ENCODE peak calls at places on chromosomes 4 and X, in four cellular contexts. One of them, this sample, is unnamed.

GRCh38 chr4:85720736-85721135 is 245.8 kb downstream of the ARHGAP24 start:
- DNase-seq in K562: no peak
- DNase-seq in GM12878: no peak
- DNase-seq in HepG2: peak
- DNase-seq in this sample: no peak

GRCh38 chr4:187090401-187090800 is 366.7 kb upstream of the FAT1 start:
- DNase-seq in K562: no peak
- DNase-seq in GM12878: no peak
- DNase-seq in HepG2: no peak
- DNase-seq in this sample: no peak

GRCh38 chrX:70171636-70172035 is 5.6 kb upstream of the DGAT2L6 start:
- DNase-seq in K562: no peak
- DNase-seq in GM12878: no peak
- DNase-seq in HepG2: no peak
- DNase-seq in this sample: no peak

GRCh38 chr4:19748911-19749473 is 502.7 kb upstream of the SLIT2 start:
- DNase-seq in K562: no peak
- DNase-seq in GM12878: no peak
- DNase-seq in HepG2: no peak
- DNase-seq in this sample: peak

GRCh38 chr4:119050501-119051090 is 85.0 kb upstream of the MYOZ2 start:
- DNase-seq in K562: no peak
- DNase-seq in GM12878: no peak
- DNase-seq in HepG2: no peak
- DNase-seq in this sample: no peak

GRCh38 chr4:25060586-25061340 is 30.0 kb upstream of the LGI2 start:
- DNase-seq in K562: peak
- DNase-seq in GM12878: no peak
- DNase-seq in HepG2: no peak
- DNase-seq in this sample: no peak

GRCh38 chr4:105369988-105370387 is 103.9 kb downstream of the PPA2 start:
- DNase-seq in K562: no peak
- DNase-seq in GM12878: no peak
- DNase-seq in HepG2: no peak
- DNase-seq in this sample: no peak

GRCh38 chr4:54930226-54930625 is 195.2 kb downstream of the KDR start:
- DNase-seq in K562: no peak
- DNase-seq in GM12878: no peak
- DNase-seq in HepG2: no peak
- DNase-seq in this sample: no peak

GRCh38 chr4:71553605-71554004 is 214.8 kb downstream of the SLC4A4 start:
- DNase-seq in K562: peak
- DNase-seq in GM12878: no peak
- DNase-seq in HepG2: no peak
- DNase-seq in this sample: peak

GRCh38 chr4:182752158-182752910 is 164.9 kb downstream of the DCTD start:
- DNase-seq in K562: no peak
- DNase-seq in GM12878: no peak
- DNase-seq in HepG2: no peak
- DNase-seq in this sample: no peak

GRCh38 chr4:182808673-182809416 is 108.3 kb downstream of the DCTD start:
- DNase-seq in K562: no peak
- DNase-seq in GM12878: peak
- DNase-seq in HepG2: no peak
- DNase-seq in this sample: no peak

GRCh38 chrX:57156397-57157049 is 19.3 kb upstream of the SPIN2A start:
- DNase-seq in K562: no peak
- DNase-seq in GM12878: no peak
- DNase-seq in HepG2: peak
- DNase-seq in this sample: peak

GRCh38 chr4:126051709-126052424 is 737.1 kb downstream of the FAT4 start:
- DNase-seq in K562: no peak
- DNase-seq in GM12878: no peak
- DNase-seq in HepG2: no peak
- DNase-seq in this sample: peak

GRCh38 chr4:61468091-61468720 is 268.1 kb downstream of the ADGRL3 start:
- DNase-seq in K562: no peak
- DNase-seq in GM12878: no peak
- DNase-seq in HepG2: no peak
- DNase-seq in this sample: no peak

GRCh38 chr4:20311863-20312262 is 60.2 kb downstream of the SLIT2 start:
- DNase-seq in K562: no peak
- DNase-seq in GM12878: no peak
- DNase-seq in HepG2: no peak
- DNase-seq in this sample: no peak

GRCh38 chr4:134540588-134540987 is 339.0 kb upstream of the PABPC4L start:
- DNase-seq in K562: no peak
- DNase-seq in GM12878: no peak
- DNase-seq in HepG2: no peak
- DNase-seq in this sample: no peak

GRCh38 chr4:123350191-123350544 is 46.4 kb upstream of the SPRY1 start:
- DNase-seq in K562: peak
- DNase-seq in GM12878: no peak
- DNase-seq in HepG2: peak
- DNase-seq in this sample: no peak

GRCh38 chr4:52959545-52959944 is 97.4 kb downstream of the RASL11B start:
- DNase-seq in K562: no peak
- DNase-seq in GM12878: no peak
- DNase-seq in HepG2: no peak
- DNase-seq in this sample: no peak

DNA sequence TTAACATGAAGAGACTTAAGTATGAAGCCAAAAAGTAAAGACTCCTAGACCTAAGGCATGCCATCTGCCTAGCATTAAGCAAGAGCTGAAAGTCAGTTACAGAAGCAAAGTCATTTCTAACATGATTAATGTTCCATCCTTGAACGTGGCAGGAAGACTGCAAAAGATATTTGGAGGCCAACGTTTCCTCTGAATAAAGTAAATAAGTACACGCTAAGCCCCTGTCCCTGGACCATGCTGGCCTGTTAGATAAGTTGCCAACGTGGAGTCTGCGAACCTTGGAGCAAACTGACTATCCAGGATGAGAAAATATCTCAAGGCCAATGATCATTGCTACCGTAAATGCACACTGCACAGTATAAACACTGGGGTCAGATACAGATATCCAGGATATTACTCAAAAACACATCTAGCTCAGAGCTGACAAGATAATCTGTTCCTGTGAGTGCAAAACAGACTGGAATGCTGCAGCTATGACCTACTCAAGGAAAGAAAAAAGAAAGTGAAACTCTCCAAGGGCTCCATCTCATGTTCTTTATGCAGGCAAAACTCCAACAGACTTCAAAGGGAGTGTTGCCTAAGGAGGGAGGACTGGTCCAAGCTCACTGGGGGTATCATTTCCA is 255.8 kb downstream of the COL25A1 start:
- DNase-seq in K562: no peak
- DNase-seq in GM12878: no peak
- DNase-seq in HepG2: peak
- DNase-seq in this sample: no peak
- TF ChIP-seq FOXM1 in K562: no peak
- TF ChIP-seq FOXM1 in GM12878: no peak
- TF ChIP-seq FOXM1 in HepG2: no peak
- TF ChIP-seq FOXM1 in this sample: no peak

GRCh38 chr4:146343776-146344175 is 129.4 kb downstream of the REELD1 start:
- DNase-seq in K562: no peak
- DNase-seq in GM12878: no peak
- DNase-seq in HepG2: no peak
- DNase-seq in this sample: no peak

GRCh38 chr4:146343199-146343598 is 128.9 kb downstream of the REELD1 start:
- DNase-seq in K562: no peak
- DNase-seq in GM12878: peak
- DNase-seq in HepG2: no peak
- DNase-seq in this sample: no peak

GRCh38 chr4:146342600-146343192 is 128.4 kb downstream of the REELD1 start:
- DNase-seq in K562: peak
- DNase-seq in GM12878: no peak
- DNase-seq in HepG2: no peak
- DNase-seq in this sample: no peak

GRCh38 chr4:146338512-146338911 is 124.2 kb downstream of the REELD1 start:
- DNase-seq in K562: no peak
- DNase-seq in GM12878: no peak
- DNase-seq in HepG2: no peak
- DNase-seq in this sample: no peak

DNA sequence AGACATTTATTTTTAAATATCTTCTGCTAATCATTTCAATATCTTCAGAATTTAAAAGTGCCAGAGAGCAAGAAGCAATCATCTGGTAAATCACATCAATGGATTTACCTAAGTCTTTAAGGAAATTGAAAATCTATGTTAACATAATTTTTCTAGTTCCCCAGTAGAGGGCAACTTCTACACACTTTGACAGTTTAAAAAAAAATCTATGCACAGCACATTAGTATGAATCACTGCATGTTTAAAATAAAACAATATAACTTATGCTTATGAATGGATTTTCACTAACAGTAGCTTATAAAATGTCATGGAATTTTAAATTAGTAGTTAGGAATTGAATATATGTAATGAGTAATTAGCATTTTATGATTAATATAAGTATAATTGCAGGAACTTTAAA is 126.5 kb downstream of the REELD1 start:
- DNase-seq in K562: no peak
- DNase-seq in GM12878: no peak
- DNase-seq in HepG2: no peak
- DNase-seq in this sample: no peak
- TF ChIP-seq FOXK2 in K562: no peak
- TF ChIP-seq FOXK2 in GM12878: no peak
- TF ChIP-seq FOXK2 in HepG2: no peak
- TF ChIP-seq FOXK2 in this sample: no peak

GRCh38 chr4:1097553-1097952 is 15.8 kb downstream of the RNF212 start:
- DNase-seq in K562: no peak
- DNase-seq in GM12878: no peak
- DNase-seq in HepG2: no peak
- DNase-seq in this sample: no peak
- TF ChIP-seq SP1 in K562: no peak
- TF ChIP-seq SP1 in GM12878: no peak
- TF ChIP-seq SP1 in HepG2: no peak
- TF ChIP-seq SP1 in this sample: no peak

DNA sequence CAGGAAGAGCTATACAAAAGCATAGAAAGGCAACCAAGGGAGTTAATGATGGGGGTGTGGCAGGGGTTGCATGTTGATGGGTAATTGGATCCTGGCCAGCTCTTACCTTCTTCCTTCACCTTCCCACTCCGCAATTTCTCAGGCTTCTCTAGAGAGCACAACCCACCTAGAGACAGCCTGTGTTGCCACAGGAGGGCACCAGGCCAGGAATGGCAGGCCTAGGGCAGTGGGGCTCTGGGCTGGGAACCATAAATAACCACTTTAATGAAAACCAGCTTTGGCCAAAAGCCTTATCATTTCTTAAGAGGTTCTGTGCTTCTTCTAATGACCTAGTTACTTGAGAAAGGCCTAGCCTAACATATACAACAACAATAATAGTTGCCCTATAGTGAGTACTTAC is 66.6 kb downstream of the RTL9 start:
- DNase-seq in K562: no peak
- DNase-seq in GM12878: no peak
- DNase-seq in HepG2: no peak
- DNase-seq in this sample: no peak
- TF ChIP-seq FOXM1 in K562: no peak
- TF ChIP-seq FOXM1 in GM12878: no peak
- TF ChIP-seq FOXM1 in HepG2: no peak
- TF ChIP-seq FOXM1 in this sample: no peak

DNA sequence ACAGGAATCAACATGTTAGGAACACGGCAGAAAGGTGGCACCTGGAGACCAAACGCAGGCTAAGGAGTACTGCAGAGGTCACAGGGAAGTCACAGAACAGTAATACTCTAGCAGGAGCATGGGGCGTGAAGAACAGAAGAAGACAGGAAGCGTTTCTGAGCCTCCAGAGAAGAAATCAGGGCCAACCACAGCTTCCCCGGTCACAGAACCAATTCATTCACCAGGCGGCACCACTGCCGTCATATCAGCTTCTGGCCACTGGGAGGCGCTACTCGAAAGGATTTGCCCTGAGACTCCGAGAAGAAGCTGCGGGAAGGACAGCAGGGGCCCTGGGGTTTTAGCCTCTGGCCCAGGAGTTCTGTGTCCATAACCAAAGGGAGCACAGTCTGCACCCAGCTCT is 78.0 kb upstream of the DRD5 start:
- DNase-seq in K562: peak
- DNase-seq in GM12878: peak
- DNase-seq in HepG2: peak
- DNase-seq in this sample: peak
- TF ChIP-seq FOXK2 in K562: no peak
- TF ChIP-seq FOXK2 in GM12878: no peak
- TF ChIP-seq FOXK2 in HepG2: no peak
- TF ChIP-seq FOXK2 in this sample: no peak

GRCh38 chr4:147515220-147515936 is 34.5 kb downstream of the EDNRA start:
- DNase-seq in K562: no peak
- DNase-seq in GM12878: no peak
- DNase-seq in HepG2: no peak
- DNase-seq in this sample: no peak

GRCh38 chr4:147513952-147514351 is 33.1 kb downstream of the EDNRA start:
- DNase-seq in K562: no peak
- DNase-seq in GM12878: no peak
- DNase-seq in HepG2: no peak
- DNase-seq in this sample: no peak

GRCh38 chr4:147513051-147513450 is 32.2 kb downstream of the EDNRA start:
- DNase-seq in K562: no peak
- DNase-seq in GM12878: no peak
- DNase-seq in HepG2: no peak
- DNase-seq in this sample: no peak

GRCh38 chr4:147511005-147511660 is 30.2 kb downstream of the EDNRA start:
- DNase-seq in K562: no peak
- DNase-seq in GM12878: no peak
- DNase-seq in HepG2: no peak
- DNase-seq in this sample: no peak

DNA sequence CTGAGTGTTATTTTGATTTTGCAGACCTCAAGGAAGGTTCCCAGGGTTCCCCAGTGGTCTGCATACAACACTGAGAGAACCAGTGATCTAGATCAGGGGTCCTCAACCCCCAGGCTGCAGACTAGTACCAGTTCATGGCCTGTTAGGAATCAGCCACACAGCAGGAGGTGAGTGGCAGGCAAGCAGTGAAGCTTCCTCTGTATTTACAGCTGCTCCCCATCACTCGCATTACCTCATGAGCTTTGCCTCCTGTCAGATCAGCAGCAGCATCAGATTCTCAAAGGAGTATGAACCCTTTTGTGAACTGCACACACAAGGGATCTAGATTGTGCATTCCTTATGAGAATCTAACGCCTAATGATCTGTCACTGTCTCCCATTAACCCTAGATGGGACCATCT is 28.5 kb downstream of the EDNRA start:
- DNase-seq in K562: no peak
- DNase-seq in GM12878: no peak
- DNase-seq in HepG2: no peak
- DNase-seq in this sample: no peak
- TF ChIP-seq SP1 in K562: no peak
- TF ChIP-seq SP1 in GM12878: no peak
- TF ChIP-seq SP1 in HepG2: no peak
- TF ChIP-seq SP1 in this sample: no peak

GRCh38 chr4:155705664-155706063 is 39.0 kb downstream of the GUCY1A1 start:
- DNase-seq in K562: no peak
- DNase-seq in GM12878: no peak
- DNase-seq in HepG2: peak
- DNase-seq in this sample: peak
- TF ChIP-seq FOXM1 in K562: no peak
- TF ChIP-seq FOXM1 in GM12878: no peak
- TF ChIP-seq FOXM1 in HepG2: no peak
- TF ChIP-seq FOXM1 in this sample: no peak

GRCh38 chr4:66899422-66900065 is 645.8 kb downstream of the CENPC start:
- DNase-seq in K562: no peak
- DNase-seq in GM12878: no peak
- DNase-seq in HepG2: no peak
- DNase-seq in this sample: no peak
- TF ChIP-seq FOXK2 in K562: no peak
- TF ChIP-seq FOXK2 in GM12878: no peak
- TF ChIP-seq FOXK2 in HepG2: no peak
- TF ChIP-seq FOXK2 in this sample: no peak

GRCh38 chrX:104307341-104307740 is 52.6 kb upstream of the ESX1 start:
- DNase-seq in K562: no peak
- DNase-seq in GM12878: no peak
- DNase-seq in HepG2: no peak
- DNase-seq in this sample: no peak
- TF ChIP-seq SP1 in K562: no peak
- TF ChIP-seq SP1 in GM12878: no peak
- TF ChIP-seq SP1 in HepG2: no peak
- TF ChIP-seq SP1 in this sample: no peak